ENCODE peak calls at places on chromosomes 16 and 17, in ten cellular contexts. A, N, Z, W, G, M, P, E, L and C are unnamed samples.

GRCh38 chr16:19681637-19682036 is 36.4 kb downstream of the KNOP1 start:
- DNase-seq in A (no peak), N (no peak), Z (no peak), W (no peak), G (no peak), M (no peak), P (no peak), E (no peak), L (no peak), C (no peak)

GRCh38 chr16:30609928-30610839 is at the start of gene ZNF689:
- DNase-seq in A (peak; percentile 94), N (peak; percentile 99), Z (peak; percentile 100), W (peak; percentile 98), G (peak; percentile 82), M (peak; percentile 99), P (peak; percentile 86), E (peak; percentile 92), L (peak; percentile 94), C (peak; percentile 93)

GRCh38 chr17:57518587-57519118 is 226.4 kb downstream of the CCDC182 start:
- DNase-seq in A (no peak), N (no peak), Z (no peak), W (no peak), G (no peak), M (peak; percentile 44), P (no peak), E (no peak), L (no peak), C (no peak)

GRCh38 chr17:49987290-49987585 is 7.8 kb downstream of the DLX3 start:
- DNase-seq in A (no peak), N (no peak), Z (no peak), W (no peak), G (no peak), M (no peak), P (peak; percentile 41), E (no peak), L (no peak), C (no peak)

GRCh38 chr16:73006021-73006420 is 41.9 kb downstream of the ZFHX3 start:
- DNase-seq in A (peak; percentile 13), N (no peak), Z (no peak), W (no peak), G (no peak), M (no peak), P (no peak), E (no peak), L (no peak), C (no peak)

GRCh38 chr17:44436336-44436735 is 46.9 kb upstream of the ITGA2B start:
- DNase-seq in A (no peak), N (no peak), Z (no peak), W (no peak), G (no peak), M (no peak), P (no peak), E (no peak), L (no peak), C (no peak)

GRCh38 chr17:39607851-39608130 is at the start of gene NEUROD2:
- DNase-seq in A (no peak), N (no peak), Z (no peak), W (no peak), G (no peak), M (no peak), P (no peak), E (no peak), L (no peak), C (no peak)

GRCh38 chr17:9537177-9537776 is 38.3 kb downstream of the STX8 start:
- DNase-seq in A (no peak), N (no peak), Z (no peak), W (no peak), G (no peak), M (peak; percentile 21), P (no peak), E (no peak), L (peak; percentile 33), C (no peak)

GRCh38 chr17:8188408-8188839 is 1.6 kb downstream of the BORCS6 start:
- DNase-seq in A (no peak), N (peak; percentile 77), Z (no peak), W (peak; percentile 51), G (no peak), M (no peak), P (no peak), E (peak; percentile 29), L (no peak), C (no peak)

GRCh38 chr16:9138021-9138680 is 46.7 kb downstream of the HAPSTR1 start:
- DNase-seq in A (no peak), N (no peak), Z (no peak), W (no peak), G (no peak), M (no peak), P (peak; percentile 24), E (no peak), L (no peak), C (no peak)

GRCh38 chr16:9134306-9134705 is 42.9 kb downstream of the HAPSTR1 start:
- DNase-seq in A (no peak), N (no peak), Z (no peak), W (no peak), G (no peak), M (no peak), P (no peak), E (no peak), L (no peak), C (no peak)

GRCh38 chr16:9135797-9136196 is 44.4 kb downstream of the HAPSTR1 start:
- DNase-seq in A (no peak), N (no peak), Z (no peak), W (no peak), G (no peak), M (no peak), P (no peak), E (no peak), L (no peak), C (no peak)

GRCh38 chr16:9136596-9136995 is 45.2 kb downstream of the HAPSTR1 start:
- DNase-seq in A (no peak), N (no peak), Z (no peak), W (no peak), G (no peak), M (no peak), P (no peak), E (no peak), L (no peak), C (no peak)

GRCh38 chr16:9134739-9135138 is 43.3 kb downstream of the HAPSTR1 start:
- DNase-seq in A (no peak), N (peak; percentile 79), Z (no peak), W (no peak), G (no peak), M (peak; percentile 82), P (no peak), E (peak; percentile 21), L (peak; percentile 58), C (no peak)
- H3K4me3 ChIP-seq in A (no peak overlapping the region), N (no peak overlapping the region), Z (no peak overlapping the region), W (no peak overlapping the region), G (no peak overlapping the region), M (no peak overlapping the region), P (no peak overlapping the region), E (no peak overlapping the region), L (no peak overlapping the region), C (no peak overlapping the region)

GRCh38 chr17:83204230-83204725 is 124.9 kb downstream of the METRNL start:
- DNase-seq in A (no peak), N (no peak), Z (no peak), W (peak; percentile 7), G (no peak), M (no peak), P (no peak), E (no peak), L (no peak), C (no peak)
- H3K27ac ChIP-seq in A (peak overlapping the region; percentile 93), N (no peak overlapping the region), Z (peak overlapping the region; percentile 78), W (no peak overlapping the region), G (no peak overlapping the region), M (no peak overlapping the region), P (no peak overlapping the region), E (no peak overlapping the region), L (no peak overlapping the region), C (peak overlapping the region; percentile 77)

GRCh38 chr16:68083861-68084503 is 1.2 kb upstream of the NFATC3 start:
- DNase-seq in A (no peak), N (no peak), Z (peak; percentile 34), W (peak; percentile 62), G (no peak), M (peak; percentile 64), P (no peak), E (no peak), L (no peak), C (no peak)
- H3K4me3 ChIP-seq in A (peak overlapping the region; percentile 70), N (peak overlapping the region; percentile 78), Z (peak overlapping the region; percentile 93), W (peak overlapping the region; percentile 66), G (peak overlapping the region; percentile 74), M (peak overlapping the region; percentile 52), P (peak overlapping the region; percentile 55), E (peak overlapping the region; percentile 82), L (peak overlapping the region; percentile 94), C (no peak overlapping the region)

DNA sequence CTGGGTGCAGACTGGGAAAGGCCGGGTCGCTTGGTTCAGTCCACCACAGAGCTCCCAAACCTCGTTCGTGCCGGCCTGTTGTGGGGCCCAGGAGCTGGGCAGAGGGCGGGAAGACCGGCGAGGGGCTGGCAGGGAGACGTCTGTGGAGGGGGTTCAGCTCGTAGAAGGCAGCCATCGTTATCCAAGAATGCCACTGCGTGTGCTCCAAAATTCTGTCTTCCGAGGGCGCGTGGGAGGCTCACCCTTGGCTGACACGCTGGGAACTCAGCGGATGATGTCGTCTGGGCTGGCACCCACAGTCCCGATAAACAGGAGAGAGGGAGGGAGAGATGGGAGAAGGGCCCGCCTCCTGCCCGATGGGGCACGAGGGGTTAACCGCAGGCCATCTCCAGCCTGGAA is 103.1 kb downstream of the FOXL1 start:
- DNase-seq in A (peak; percentile 69), N (no peak), Z (no peak), W (no peak), G (no peak), M (no peak), P (no peak), E (no peak), L (no peak), C (no peak)
- H3K27ac ChIP-seq in A (peak overlapping the region; percentile 89), N (no peak overlapping the region), Z (peak overlapping the region; percentile 30), W (no peak overlapping the region), G (no peak overlapping the region), M (no peak overlapping the region), P (no peak overlapping the region), E (no peak overlapping the region), L (no peak overlapping the region), C (peak overlapping the region; percentile 46)

GRCh38 chr16:12551530-12551929 is 252.2 kb downstream of the CPPED1 start:
- DNase-seq in A (no peak), N (no peak), Z (no peak), W (no peak), G (no peak), M (no peak), P (no peak), E (peak; percentile 13), L (no peak), C (no peak)
- H3K4me3 ChIP-seq in A (no peak overlapping the region), N (no peak overlapping the region), Z (no peak overlapping the region), W (no peak overlapping the region), G (no peak overlapping the region), M (no peak overlapping the region), P (no peak overlapping the region), E (no peak overlapping the region), L (no peak overlapping the region), C (no peak overlapping the region)

GRCh38 chr16:22353933-22354541 is 20.4 kb downstream of the CDR2 start:
- DNase-seq in A (no peak), N (no peak), Z (no peak), W (no peak), G (no peak), M (no peak), P (no peak), E (no peak), L (no peak), C (no peak)
- H3K27ac ChIP-seq in A (no peak overlapping the region), N (no peak overlapping the region), Z (peak overlapping the region; percentile 41), W (peak overlapping the region; percentile 17), G (peak overlapping the region; percentile 27), M (no peak overlapping the region), P (peak overlapping the region; percentile 28), E (peak overlapping the region; percentile 48), L (no peak overlapping the region), C (no peak overlapping the region)